ENCODE peak calls at places on chromosomes 16 and 17, in seven cellular contexts. K is heart left ventricle, R is Peyer's patch, L is glutamatergic neuron, Y is cardiac muscle cell, W is AG04450, J is fibroblast of the aortic adventitia. A is an unnamed sample.

GRCh38 chr17:9594065-9594464 is 17.6 kb downstream of the CFAP52 start:
- DNase-seq in K (no peak), R (no peak), L (no peak), Y (no peak), W (no peak), J (no peak), A (no peak)

GRCh38 chr17:7538891-7539290 is 10.0 kb upstream of the TNFSF12 start:
- DNase-seq in K (no peak), R (no peak), L (no peak), Y (no peak), W (no peak), J (no peak), A (no peak)

GRCh38 chr17:17206149-17206912 is at the start of gene PLD6:
- DNase-seq in K (peak; percentile 74), R (peak; percentile 87), L (no peak), Y (no peak), W (no peak), J (peak; percentile 73), A (peak; percentile 42)

GRCh38 chr16:4661661-4662060 is 31.7 kb upstream of the NUDT16L1 start:
- DNase-seq in K (no peak), R (no peak), L (no peak), Y (no peak), W (no peak), J (no peak), A (no peak)

GRCh38 chr16:23753908-23754593 is 775 bp upstream of the CHP2 start:
- DNase-seq in K (no peak), R (no peak), L (no peak), Y (no peak), W (no peak), J (no peak), A (no peak)

GRCh38 chr17:8632087-8632486 is 1.6 kb upstream of the MYH10 start:
- DNase-seq in K (no peak), R (no peak), L (no peak), Y (no peak), W (no peak), J (no peak), A (no peak)

GRCh38 chr17:28878158-28878910 is 19.2 kb downstream of the FLOT2 start:
- DNase-seq in K (no peak), R (no peak), L (no peak), Y (no peak), W (no peak), J (no peak), A (no peak)

GRCh38 chr17:39794249-39794970 is 56.7 kb downstream of the GRB7 start:
- DNase-seq in K (no peak), R (peak; percentile 79), L (no peak), Y (no peak), W (no peak), J (no peak), A (no peak)

GRCh38 chr16:12354296-12354818 is 377.8 kb downstream of the SNX29 start:
- DNase-seq in K (no peak), R (no peak), L (no peak), Y (no peak), W (no peak), J (no peak), A (no peak)

GRCh38 chr17:80650751-80651173 is 106.1 kb downstream of the RPTOR start:
- DNase-seq in K (no peak), R (no peak), L (no peak), Y (no peak), W (no peak), J (no peak), A (no peak)

GRCh38 chr17:65750678-65751077 is 189.2 kb upstream of the AXIN2 start:
- DNase-seq in K (peak; percentile 63), R (no peak), L (no peak), Y (peak; percentile 42), W (peak; percentile 75), J (peak; percentile 96), A (peak; percentile 77)

DNA sequence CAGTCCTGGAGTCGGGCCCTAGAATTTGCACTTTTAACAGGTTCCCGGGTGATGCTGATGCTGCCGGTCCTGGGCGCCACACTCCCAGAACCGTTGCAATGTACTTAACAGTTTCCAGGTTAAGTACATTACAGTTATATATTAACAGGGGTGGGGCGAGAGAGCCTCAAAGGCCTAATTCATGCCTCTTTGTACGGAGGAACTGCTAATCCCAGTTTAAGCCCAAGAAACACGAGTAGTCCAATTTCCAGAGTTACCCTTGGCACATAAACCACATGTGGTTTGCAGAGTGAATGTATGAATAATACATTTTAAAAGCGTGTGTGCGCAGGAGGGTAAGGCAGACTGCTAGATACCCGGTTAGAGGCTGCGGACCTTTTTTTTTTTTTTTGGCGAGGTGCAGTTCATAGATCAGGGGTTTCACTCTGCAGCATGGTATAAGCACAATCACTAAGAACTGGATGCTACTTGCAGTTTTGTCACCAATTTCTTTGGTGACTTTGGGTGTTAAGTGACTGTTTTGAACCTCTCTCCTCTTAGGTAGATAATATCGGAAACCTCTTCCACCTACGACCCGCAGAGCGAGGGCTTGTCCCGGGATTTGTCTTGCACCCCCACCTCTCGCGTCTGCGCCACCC is 714 bp downstream of the COX11 start:
- DNase-seq in K (no peak), R (no peak), L (no peak), Y (peak; percentile 28), W (no peak), J (peak; percentile 25), A (no peak)
- TF ChIP-seq CTCF in K (no peak), R (no peak), L (no peak), Y (peak; percentile 52), W (no peak), J (no peak), A (peak; percentile 48)

GRCh38 chr17:21528031-21528684 is 152.0 kb downstream of the KCNJ12 start:
- DNase-seq in K (no peak), R (no peak), L (no peak), Y (no peak), W (no peak), J (no peak), A (no peak)

GRCh38 chr17:21522755-21523154 is 146.6 kb downstream of the KCNJ12 start:
- DNase-seq in K (no peak), R (no peak), L (no peak), Y (no peak), W (no peak), J (no peak), A (no peak)

GRCh38 chr17:21524211-21524591 is 148.0 kb downstream of the KCNJ12 start:
- DNase-seq in K (no peak), R (no peak), L (no peak), Y (no peak), W (peak; percentile 45), J (no peak), A (no peak)

GRCh38 chr17:21523482-21524210 is 147.5 kb downstream of the KCNJ12 start:
- DNase-seq in K (no peak), R (no peak), L (no peak), Y (peak; percentile 12), W (no peak), J (no peak), A (no peak)

DNA sequence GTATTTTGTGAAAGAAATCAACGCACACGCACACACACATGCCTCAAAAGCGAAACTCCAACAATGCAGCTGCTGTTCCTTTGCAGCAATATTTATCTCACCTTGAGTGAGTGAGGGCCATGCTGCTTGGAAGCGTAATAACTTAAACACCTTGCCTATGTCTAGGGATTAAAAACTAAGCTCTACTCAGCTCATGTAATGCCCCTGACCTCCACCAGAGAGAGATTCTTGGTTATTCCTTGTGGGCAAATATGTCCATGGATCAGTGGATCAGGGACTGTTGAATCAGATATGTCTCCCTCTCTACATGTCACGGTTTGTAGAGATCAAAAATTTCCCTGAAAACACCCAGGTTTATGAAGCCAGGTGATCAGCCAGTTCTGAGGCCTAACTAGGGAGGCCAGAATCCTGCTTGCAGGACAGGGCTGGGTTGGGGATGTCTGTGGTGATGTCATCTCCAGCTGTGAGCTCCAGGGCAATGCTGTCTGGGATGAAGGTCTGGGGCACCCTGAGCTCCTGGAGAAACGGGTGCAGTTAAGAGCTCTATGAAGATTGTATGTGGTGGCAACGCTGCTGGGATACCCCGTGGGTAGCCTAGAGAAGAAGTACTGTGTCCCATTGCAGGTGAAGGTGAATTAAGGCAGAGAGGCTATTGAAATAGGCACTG is 149.4 kb downstream of the KCNJ12 start:
- DNase-seq in K (no peak), R (no peak), L (no peak), Y (no peak), W (no peak), J (no peak), A (no peak)
- TF ChIP-seq CTCF in K (no peak), R (no peak), L (peak; percentile 40), Y (no peak), W (peak; percentile 11), J (no peak), A (no peak)

GRCh38 chr17:35597604-35598003 is 10.5 kb downstream of the AP2B1 start:
- DNase-seq in K (no peak), R (no peak), L (no peak), Y (no peak), W (no peak), J (no peak), A (no peak)

GRCh38 chr17:35596072-35596471 is 8.9 kb downstream of the AP2B1 start:
- DNase-seq in K (no peak), R (no peak), L (no peak), Y (no peak), W (no peak), J (no peak), A (no peak)

DNA sequence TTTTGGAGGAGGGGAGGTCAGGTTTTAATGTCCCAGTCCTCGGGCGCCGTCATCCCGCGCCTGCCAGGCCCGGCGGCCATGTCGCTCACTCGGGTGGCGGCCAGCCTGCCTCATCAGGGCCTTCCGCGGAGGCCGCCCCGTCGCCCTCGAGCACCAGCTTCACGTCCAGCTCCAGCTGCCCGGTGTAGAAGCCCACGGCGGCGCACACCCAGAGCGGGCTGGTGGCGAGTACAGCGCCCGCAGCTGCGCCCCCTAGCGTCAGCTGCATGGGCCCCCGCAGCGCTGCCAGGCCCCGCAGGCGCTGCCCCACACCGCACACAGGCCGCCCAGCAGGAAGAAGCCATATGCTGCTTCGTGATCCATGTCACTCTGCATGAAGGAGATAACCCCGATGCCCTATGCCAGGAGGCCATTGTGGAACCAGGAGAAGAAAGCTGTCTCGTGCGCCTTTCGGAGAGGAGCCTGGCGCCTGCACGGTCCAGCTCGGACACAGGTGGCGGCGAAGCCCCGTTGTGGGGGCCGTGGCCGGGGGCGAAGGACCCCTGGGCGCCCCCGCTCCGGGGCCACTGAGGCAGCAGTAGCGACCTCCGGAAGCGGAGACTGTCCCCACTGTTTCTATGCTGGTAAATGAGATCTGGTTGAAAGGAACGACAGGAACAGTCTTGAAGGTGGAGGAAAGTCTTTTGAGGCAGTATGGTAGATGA is 9.6 kb downstream of the AP2B1 start:
- DNase-seq in K (no peak), R (no peak), L (peak; percentile 37), Y (no peak), W (no peak), J (no peak), A (no peak)
- TF ChIP-seq CTCF in K (no peak), R (no peak), L (peak; percentile 61), Y (no peak), W (no peak), J (no peak), A (no peak)

GRCh38 chr17:75877752-75878173 is 618 bp downstream of the TRIM47 start:
- DNase-seq in K (peak; percentile 71), R (peak; percentile 62), L (peak; percentile 83), Y (peak; percentile 81), W (no peak), J (peak; percentile 64), A (no peak)

GRCh38 chr17:75876938-75877751 is 1.2 kb downstream of the TRIM47 start:
- DNase-seq in K (peak; percentile 95), R (peak; percentile 56), L (no peak), Y (no peak), W (peak; percentile 81), J (peak; percentile 98), A (peak; percentile 90)

GRCh38 chr17:75875182-75875939 is 3.0 kb downstream of the TRIM47 start:
- DNase-seq in K (no peak), R (no peak), L (no peak), Y (no peak), W (no peak), J (no peak), A (no peak)

GRCh38 chr17:75875940-75876189 is 2.5 kb downstream of the TRIM47 start:
- DNase-seq in K (no peak), R (no peak), L (no peak), Y (no peak), W (no peak), J (no peak), A (no peak)

GRCh38 chr17:75876190-75876937 is 2.0 kb downstream of the TRIM47 start:
- DNase-seq in K (peak; percentile 58), R (peak; percentile 81), L (peak; percentile 48), Y (no peak), W (no peak), J (no peak), A (no peak)
- TF ChIP-seq CTCF in K (no peak), R (peak; percentile 24), L (peak; percentile 23), Y (peak; percentile 23), W (peak; percentile 17), J (no peak), A (peak; percentile 2)

A was measured in AG09319.